ENCODE peak calls at places on chromosomes 13 and 19, in six cellular contexts. V is activated naive CD8-positive, alpha-beta T cell treated with anti-CD3 and anti-CD28 coated beads, Interleukin-2, amount 50 U/mL, for 24 hours; Y is activated CD8-positive, alpha-beta memory T cell treated with anti-CD3 and anti-CD28 coated beads for 48 hours; U is AG09319; H is stimulated activated CD4-positive, alpha-beta T cell treated with anti-CD3 and anti-CD28 coated beads, Interleukin-4, amount 100 ng/mL, for 4 hours; E is NCI-H510A treated with DMSO at 0.1 percent for 48 hours. C is an unnamed sample.

GRCh38 chr19:40273469-40274360 is 11.4 kb downstream of the AKT2 start:
- DNase-seq in V (no peak), Y (no peak), U (no peak), H (no peak), E (no peak), C (no peak)

GRCh38 chr19:35266904-35267817 is 1.6 kb upstream of the USF2 start:
- DNase-seq in V (peak), Y (peak), U (no peak), H (peak), E (no peak), C (peak)

GRCh38 chr19:46350758-46351159 is 3.9 kb downstream of the PPP5C start:
- DNase-seq in V (peak), Y (no peak), U (no peak), H (peak), E (no peak), C (no peak)

GRCh38 chr19:42442833-42443232 is at the start of gene CXCL17:
- DNase-seq in V (no peak), Y (no peak), U (no peak), H (no peak), E (peak), C (no peak)

GRCh38 chr13:20702945-20703784 is at the start of gene IL17D:
- DNase-seq in V (peak), Y (no peak), U (no peak), H (peak), E (no peak), C (peak)

GRCh38 chr13:86446311-86446710 is 647.1 kb upstream of the SLITRK6 start:
- DNase-seq in V (no peak), Y (no peak), U (no peak), H (no peak), E (no peak), C (no peak)

GRCh38 chr13:59120297-59120843 is 1043.4 kb downstream of the DIAPH3 start:
- DNase-seq in V (no peak), Y (no peak), U (no peak), H (no peak), E (no peak), C (no peak)

GRCh38 chr19:47485210-47485609 is 1.2 kb upstream of the KPTN start:
- DNase-seq in V (no peak), Y (no peak), U (no peak), H (no peak), E (no peak), C (no peak)

GRCh38 chr13:73932091-73932490 is 202.1 kb downstream of the KLF12 start:
- DNase-seq in V (no peak), Y (no peak), U (no peak), H (no peak), E (no peak), C (no peak)

GRCh38 chr13:104286566-104287290 is 1220.5 kb upstream of the SLC10A2 start:
- DNase-seq in V (no peak), Y (no peak), U (no peak), H (no peak), E (peak), C (peak)

GRCh38 chr19:10004617-10005016 is 5.7 kb downstream of the COL5A3 start:
- DNase-seq in V (no peak), Y (no peak), U (no peak), H (no peak), E (no peak), C (no peak)

GRCh38 chr19:21751379-21751778 is 16.0 kb downstream of the ZNF100 start:
- DNase-seq in V (no peak), Y (no peak), U (no peak), H (no peak), E (no peak), C (no peak)

GRCh38 chr19:58034476-58034790 is 608 bp downstream of the ZSCAN1 start:
- DNase-seq in V (no peak), Y (no peak), U (no peak), H (no peak), E (no peak), C (no peak)

GRCh38 chr19:51473009-51473707 is 5.2 kb upstream of the CEACAM18 start:
- DNase-seq in V (peak), Y (peak), U (peak), H (peak), E (peak), C (peak)

GRCh38 chr19:1455336-1456120 is 5.6 kb downstream of the APC2 start:
- DNase-seq in V (peak), Y (no peak), U (no peak), H (no peak), E (no peak), C (peak)

GRCh38 chr19:2266183-2266993 is 10.2 kb upstream of the JSRP1 start:
- DNase-seq in V (peak), Y (no peak), U (no peak), H (peak), E (no peak), C (peak)

GRCh38 chr13:75258159-75258782 is 223.7 kb downstream of the TBC1D4 start:
- DNase-seq in V (no peak), Y (no peak), U (peak), H (no peak), E (peak), C (peak)

GRCh38 chr13:33426131-33426530 is 140.6 kb upstream of the STARD13 start:
- DNase-seq in V (no peak), Y (no peak), U (no peak), H (no peak), E (no peak), C (no peak)

GRCh38 chr13:110476220-110476617 is 85.3 kb downstream of the RAB20 start:
- DNase-seq in V (no peak), Y (no peak), U (no peak), H (no peak), E (no peak), C (no peak)

GRCh38 chr13:37966266-37966665 is 96.7 kb upstream of the TRPC4 start:
- DNase-seq in V (no peak), Y (no peak), U (no peak), H (no peak), E (no peak), C (no peak)

GRCh38 chr19:2775556-2776430 is 7.3 kb downstream of the SGTA start:
- DNase-seq in V (peak), Y (peak), U (no peak), H (peak), E (no peak), C (no peak)

GRCh38 chr13:111401755-111402154 is 81.3 kb downstream of the TEX29 start:
- DNase-seq in V (no peak), Y (no peak), U (no peak), H (no peak), E (no peak), C (no peak)

GRCh38 chr19:2579678-2580280 is 103.9 kb downstream of the GADD45B start:
- DNase-seq in V (no peak), Y (no peak), U (no peak), H (no peak), E (no peak), C (no peak)

GRCh38 chr13:93963266-93964131 is 516.0 kb downstream of the DCT start:
- DNase-seq in V (no peak), Y (no peak), U (peak), H (no peak), E (peak), C (no peak)

GRCh38 chr19:16366433-16367268 is 42.0 kb downstream of the KLF2 start:
- DNase-seq in V (no peak), Y (no peak), U (no peak), H (peak), E (no peak), C (peak)

GRCh38 chr13:114279770-114280169 is 1.6 kb upstream of the UPF3A start:
- DNase-seq in V (no peak), Y (no peak), U (no peak), H (no peak), E (no peak), C (no peak)